ENCODE peak calls at places on chromosome 2, in four cellular contexts. T, I, Z and N are unnamed samples.

GRCh38 chr2:96861074-96861473 is 3.3 kb upstream of the ANKRD39 start:
- DNase-seq in Z (no peak), I (no peak), T (no peak), N (no peak)

GRCh38 chr2:215060851-215061541 is 77.4 kb downstream of the ABCA12 start:
- DNase-seq in Z (peak), I (no peak), T (no peak), N (no peak)

GRCh38 chr2:189662674-189663226 is 1.5 kb downstream of the ASNSD1 start:
- DNase-seq in T (peak), Z (no peak), I (no peak), N (no peak)

GRCh38 chr2:237864030-237864931 is 4.9 kb downstream of the RAMP1 start:
- DNase-seq in I (no peak), T (no peak), Z (no peak), N (peak)

GRCh38 chr2:19806131-19806530 is 95.7 kb downstream of the TTC32 start:
- DNase-seq in Z (no peak), T (no peak), I (no peak), N (no peak)

GRCh38 chr2:149456285-149456684 is 125.9 kb downstream of the LYPD6 start:
- DNase-seq in Z (no peak), T (no peak), I (no peak), N (no peak)

GRCh38 chr2:65277791-65278449 is 50.3 kb downstream of the ACTR2 start:
- DNase-seq in Z (no peak), T (no peak), I (no peak), N (peak)

GRCh38 chr2:25215948-25216679 is 47.7 kb upstream of the POMC start:
- DNase-seq in Z (peak), T (peak), I (peak), N (peak)

GRCh38 chr2:173410579-173410978 is 55.9 kb downstream of the CDCA7 start:
- DNase-seq in I (no peak), T (no peak), Z (no peak), N (no peak)

GRCh38 chr2:20430461-20431302 is 16.2 kb upstream of the RHOB start:
- DNase-seq in I (no peak), T (no peak), Z (no peak), N (no peak)

GRCh38 chr2:20650412-20650879 is 452 bp downstream of the HS1BP3 start:
- DNase-seq in I (no peak), Z (peak), T (no peak), N (no peak)

GRCh38 chr2:229798446-229799147 is 84.2 kb upstream of the DNER start:
- DNase-seq in I (no peak), T (no peak), Z (no peak), N (no peak)

GRCh38 chr2:213296270-213296669 is 12.0 kb downstream of the SPAG16 start:
- DNase-seq in Z (no peak), T (no peak), I (no peak), N (no peak)

GRCh38 chr2:236215196-236215595 is 47.0 kb upstream of the GBX2 start:
- DNase-seq in T (no peak), Z (no peak), I (no peak), N (peak)

GRCh38 chr2:241300000-241300399 is 15.5 kb downstream of the HDLBP start:
- DNase-seq in I (no peak), T (no peak), Z (no peak), N (no peak)

GRCh38 chr2:11744631-11745394 is 1.6 kb upstream of the LPIN1 start:
- DNase-seq in T (no peak), I (no peak), Z (peak), N (peak)
- TF ChIP-seq CTCF in T (peak), I (no peak), Z (peak), N (no peak)

GRCh38 chr2:218869064-218869463 is 9.5 kb downstream of the WNT6 start:
- DNase-seq in T (no peak), I (no peak), Z (no peak), N (no peak)

GRCh38 chr2:218867900-218868299 is 8.3 kb downstream of the WNT6 start:
- DNase-seq in Z (no peak), T (no peak), I (no peak), N (no peak)

GRCh38 chr2:218865396-218865795 is 5.8 kb downstream of the WNT6 start:
- DNase-seq in I (no peak), Z (no peak), T (no peak), N (no peak)

GRCh38 chr2:218863021-218863520 is 3.5 kb downstream of the WNT6 start:
- DNase-seq in T (no peak), Z (no peak), I (no peak), N (no peak)

GRCh38 chr2:218865999-218866398 is 6.4 kb downstream of the WNT6 start:
- DNase-seq in I (no peak), T (no peak), Z (no peak), N (no peak)
- TF ChIP-seq CTCF in I (no peak), T (no peak), Z (no peak), N (no peak)

DNA sequence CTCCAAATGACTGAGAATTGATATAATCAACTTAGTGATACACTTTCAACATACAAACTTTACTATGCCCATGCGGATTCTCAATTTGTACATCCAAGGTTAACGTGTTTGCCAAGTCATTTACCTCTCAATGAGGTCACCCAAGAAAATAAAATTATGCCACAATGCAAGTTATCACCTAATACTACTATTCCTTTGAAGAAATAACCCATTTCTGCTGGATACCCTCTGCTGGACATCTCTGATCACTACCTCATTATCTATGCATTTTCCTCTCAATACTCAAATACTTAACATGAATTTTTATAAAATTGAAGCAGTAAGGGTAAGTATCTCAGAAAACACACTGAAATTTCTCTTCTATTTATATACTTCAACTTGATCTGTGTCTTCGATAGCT is 12.7 kb downstream of the HNRNPLL start:
- DNase-seq in T (no peak), Z (no peak), I (no peak), N (no peak)
- TF ChIP-seq CTCF in T (peak), Z (peak), I (no peak), N (no peak)

GRCh38 chr2:120539421-120539936 is 193.5 kb downstream of the INHBB start:
- DNase-seq in T (no peak), I (no peak), Z (no peak), N (no peak)
- TF ChIP-seq CTCF in T (no peak), I (no peak), Z (no peak), N (no peak)

GRCh38 chr2:52017836-52018235 is 985.9 kb upstream of the NRXN1 start:
- DNase-seq in Z (no peak), T (no peak), I (no peak), N (no peak)
- TF ChIP-seq CTCF in Z (no peak), T (no peak), I (no peak), N (no peak)

DNA sequence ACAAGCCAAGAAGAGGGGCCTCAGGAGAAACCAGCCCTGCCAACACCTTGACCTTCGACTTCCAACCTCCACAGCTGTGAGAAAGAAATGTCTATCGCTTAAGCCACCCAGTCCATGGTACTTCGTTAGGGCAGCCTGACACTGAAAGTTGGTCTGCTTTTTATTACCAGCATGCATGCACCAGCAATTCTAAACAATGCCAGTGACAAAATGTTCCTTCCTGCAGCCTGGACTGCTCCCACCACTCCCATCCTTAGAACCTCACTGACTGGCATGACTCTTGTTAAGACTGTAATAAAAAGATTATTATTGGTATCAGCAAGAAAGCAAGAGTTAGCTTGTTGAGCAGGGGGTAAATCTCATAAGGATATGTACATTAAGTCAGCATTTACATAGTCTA is 33.6 kb downstream of the TMEM177 start:
- DNase-seq in Z (no peak), T (no peak), I (no peak), N (no peak)
- TF ChIP-seq CTCF in Z (no peak), T (no peak), I (no peak), N (no peak)

GRCh38 chr2:199988176-199988575 is 32.8 kb downstream of the MAIP1 start:
- DNase-seq in I (no peak), Z (no peak), T (no peak), N (no peak)
- TF ChIP-seq CTCF in I (no peak), Z (no peak), T (no peak), N (no peak)